ENCODE peak calls at places on chromosome 12, in four cellular contexts. H is neural crest cell, T is Ammon's horn, X is AG04450. J is an unnamed sample.

GRCh38 chr12:68579254-68579653 is 31.4 kb upstream of the RAP1B start:
- DNase-seq in X (no peak), H (no peak), T (no peak), J (no peak)

GRCh38 chr12:89348894-89349669 is 3.2 kb downstream of the DUSP6 start:
- DNase-seq in H (no peak), X (no peak), T (no peak), J (no peak)

GRCh38 chr12:109952160-109952858 is 43.9 kb downstream of the GIT2 start:
- DNase-seq in X (no peak), T (peak), H (no peak), J (no peak)

GRCh38 chr12:123720141-123720814 is 8.1 kb downstream of the ATP6V0A2 start:
- DNase-seq in T (no peak), H (no peak), X (no peak), J (no peak)

GRCh38 chr12:59345406-59345805 is 250.4 kb upstream of the SLC16A7 start:
- DNase-seq in H (no peak), X (no peak), T (no peak), J (no peak)

GRCh38 chr12:43937947-43938346 is 102.1 kb downstream of the TMEM117 start:
- DNase-seq in H (no peak), T (no peak), X (no peak), J (no peak)

GRCh38 chr12:1593232-1594044 is 943 bp downstream of the FBXL14 start:
- DNase-seq in H (no peak), T (peak), X (no peak), J (peak)

GRCh38 chr12:130017571-130018449 is 114.0 kb upstream of the TMEM132D start:
- DNase-seq in X (no peak), T (peak), H (no peak), J (no peak)

J was measured in posterior vena cava.